ENCODE peak calls at places on chromosomes 11 and 22, in eight cellular contexts. X is T1000; J is NCI-H2171 treated with DMSO at 0.1 percent for 48 hours; N is stimulated activated CD8-positive, alpha-beta memory T cell treated with anti-CD3 and anti-CD28 coated beads, Interleukin-7, amount 100 ng/mL, for 1 hour; O is activated CD4-positive, alpha-beta T cell treated with anti-CD3 and anti-CD28 coated beads, Interleukin-2, amount 50 U/mL, for 4 hours; R is HEK293T; G is glutamatergic neuron; P is left kidney. B is an unnamed sample.

GRCh38 chr22:36068776-36069344 is 40.2 kb upstream of the RBFOX2 start:
- DNase-seq in X (no peak), J (peak; percentile 78), N (no peak), O (no peak), R (no peak), G (no peak), P (no peak), B (no peak)

GRCh38 chr11:10293423-10294288 is at the start of gene SBF2:
- DNase-seq in X (peak; percentile 65), J (peak; percentile 47), N (peak; percentile 55), O (peak; percentile 65), R (peak; percentile 85), G (peak; percentile 88), P (peak; percentile 95), B (peak; percentile 91)

GRCh38 chr11:108906329-108906728 is 241.5 kb downstream of the DDX10 start:
- DNase-seq in X (no peak), J (no peak), N (no peak), O (no peak), R (no peak), G (no peak), P (peak; percentile 34), B (peak; percentile 65)

GRCh38 chr11:115242982-115243381 is 261.2 kb downstream of the CADM1 start:
- DNase-seq in X (no peak), J (no peak), N (no peak), O (no peak), R (no peak), G (no peak), P (no peak), B (no peak)

GRCh38 chr22:42939451-42939881 is 75.5 kb downstream of the PACSIN2 start:
- DNase-seq in X (no peak), J (no peak), N (no peak), O (no peak), R (no peak), G (no peak), P (no peak), B (no peak)

GRCh38 chr22:41367680-41368542 is 13.8 kb upstream of the TEF start:
- DNase-seq in X (no peak), J (peak; percentile 85), N (no peak), O (no peak), R (no peak), G (peak; percentile 45), P (peak; percentile 59), B (no peak)

GRCh38 chr22:35914357-35914664 is 114.3 kb downstream of the RBFOX2 start:
- DNase-seq in X (no peak), J (no peak), N (no peak), O (no peak), R (no peak), G (no peak), P (no peak), B (no peak)

GRCh38 chr11:26901162-26901561 is 92.8 kb upstream of the FIBIN start:
- DNase-seq in X (no peak), J (no peak), N (no peak), O (no peak), R (no peak), G (no peak), P (peak; percentile 31), B (no peak)

GRCh38 chr11:60336767-60337391 is 9.8 kb downstream of the MS4A6E start:
- DNase-seq in X (no peak), J (no peak), N (no peak), O (no peak), R (no peak), G (no peak), P (no peak), B (no peak)

GRCh38 chr11:27421819-27422494 is 50.6 kb downstream of the LGR4 start:
- DNase-seq in X (no peak), J (peak; percentile 81), N (no peak), O (no peak), R (no peak), G (no peak), P (no peak), B (no peak)

GRCh38 chr11:16857186-16857585 is 118.7 kb downstream of the C11orf58 start:
- DNase-seq in X (no peak), J (no peak), N (no peak), O (no peak), R (no peak), G (no peak), P (no peak), B (no peak)

GRCh38 chr22:29480512-29481264 is 670 bp downstream of the NEFH start:
- DNase-seq in X (no peak), J (no peak), N (no peak), O (no peak), R (no peak), G (peak; percentile 80), P (peak; percentile 88), B (no peak)

GRCh38 chr22:36201630-36202312 is at the start of gene APOL4:
- DNase-seq in X (no peak), J (peak; percentile 77), N (no peak), O (no peak), R (no peak), G (no peak), P (peak; percentile 44), B (no peak)

GRCh38 chr22:36759481-36760159 is 16.3 kb downstream of the IFT27 start:
- DNase-seq in X (no peak), J (no peak), N (no peak), O (no peak), R (no peak), G (no peak), P (no peak), B (no peak)

B was measured in brain microvascular endothelial cell.